ENCODE peak calls at places on chromosomes 5 and 9, in ten cellular contexts. W is uterus, M is sigmoid colon, D is endothelial cell of umbilical vein, I is tibial nerve, E is K562, L is IMR-90, S is Peyer's patch, P is breast epithelium, X is A549. U is an unnamed sample.

GRCh38 chr5:142222235-142222880 is 102.5 kb downstream of the SPRY4 start:
- DNase-seq in W (no peak), M (no peak), D (peak), I (no peak), E (no peak), L (no peak), S (no peak), P (no peak), X (no peak), U (no peak)

GRCh38 chr5:171840066-171840465 is 54.4 kb downstream of the SMIM23 start:
- DNase-seq in W (no peak), M (no peak), D (no peak), I (no peak), E (peak), L (no peak), S (no peak), P (no peak), X (peak), U (peak)

GRCh38 chr5:128213340-128213739 is 129.8 kb downstream of the SLC12A2 start:
- DNase-seq in W (peak), M (no peak), D (peak), I (no peak), E (peak), L (peak), S (no peak), P (peak), X (peak), U (peak)

GRCh38 chr9:72597181-72597517 is 75.7 kb downstream of the TMC1 start:
- DNase-seq in W (no peak), M (no peak), D (no peak), I (no peak), E (no peak), L (no peak), S (no peak), P (no peak), X (no peak), U (no peak)

GRCh38 chr9:133658442-133659431 is 22.6 kb downstream of the DBH start:
- DNase-seq in W (peak), M (no peak), D (no peak), I (peak), E (peak), L (peak), S (peak), P (no peak), X (peak), U (no peak)

GRCh38 chr5:67214713-67215591 is 18.4 kb upstream of the CD180 start:
- DNase-seq in W (no peak), M (peak), D (peak), I (no peak), E (no peak), L (no peak), S (no peak), P (peak), X (no peak), U (no peak)

GRCh38 chr9:16610538-16610937 is 259.9 kb downstream of the BNC2 start:
- DNase-seq in W (no peak), M (no peak), D (no peak), I (no peak), E (no peak), L (no peak), S (no peak), P (no peak), X (no peak), U (no peak)

GRCh38 chr5:90488791-90489190 is 14.1 kb downstream of the POLR3G start:
- DNase-seq in W (no peak), M (no peak), D (peak), I (no peak), E (no peak), L (peak), S (no peak), P (no peak), X (no peak), U (no peak)

GRCh38 chr5:36734422-36734821 is 128.0 kb downstream of the SLC1A3 start:
- DNase-seq in W (no peak), M (no peak), D (no peak), I (no peak), E (peak), L (peak), S (no peak), P (no peak), X (no peak), U (no peak)

GRCh38 chr9:93116049-93116961 is 17.7 kb downstream of the NINJ1 start:
- DNase-seq in W (peak), M (peak), D (no peak), I (no peak), E (peak), L (peak), S (peak), P (peak), X (no peak), U (peak)

GRCh38 chr5:168931638-168932345 is 352.6 kb upstream of the PANK3 start:
- DNase-seq in W (no peak), M (no peak), D (no peak), I (no peak), E (no peak), L (no peak), S (no peak), P (no peak), X (no peak), U (no peak)

GRCh38 chr5:32713396-32714381 is 2.6 kb downstream of the NPR3 start:
- DNase-seq in W (no peak), M (peak), D (no peak), I (no peak), E (no peak), L (peak), S (no peak), P (no peak), X (no peak), U (no peak)

GRCh38 chr9:99030610-99031009 is 74.3 kb upstream of the TGFBR1 start:
- DNase-seq in W (no peak), M (no peak), D (no peak), I (no peak), E (no peak), L (no peak), S (no peak), P (no peak), X (no peak), U (no peak)

GRCh38 chr5:133373121-133373870 is 239.0 kb downstream of the FSTL4 start:
- DNase-seq in W (no peak), M (no peak), D (no peak), I (no peak), E (no peak), L (peak), S (no peak), P (no peak), X (peak), U (peak)

GRCh38 chr5:140116716-140117115 is 2.8 kb downstream of the PURA start:
- DNase-seq in W (no peak), M (no peak), D (no peak), I (no peak), E (peak), L (no peak), S (no peak), P (no peak), X (peak), U (no peak)

GRCh38 chr9:83166369-83166768 is 103.4 kb upstream of the RASEF start:
- DNase-seq in W (no peak), M (no peak), D (no peak), I (no peak), E (no peak), L (no peak), S (no peak), P (peak), X (no peak), U (no peak)

GRCh38 chr9:137369911-137370630 is 52.9 kb downstream of the EXD3 start:
- DNase-seq in W (no peak), M (peak), D (no peak), I (no peak), E (no peak), L (no peak), S (peak), P (no peak), X (no peak), U (peak)

GRCh38 chr5:32583582-32584232 is 1.6 kb upstream of the SUB1 start:
- DNase-seq in W (no peak), M (no peak), D (no peak), I (no peak), E (no peak), L (no peak), S (no peak), P (no peak), X (no peak), U (no peak)

GRCh38 chr9:114161518-114161917 is 6.2 kb downstream of the COL27A1 start:
- DNase-seq in W (no peak), M (no peak), D (no peak), I (no peak), E (no peak), L (no peak), S (no peak), P (no peak), X (no peak), U (no peak)

GRCh38 chr9:114165407-114166102 is 10.2 kb downstream of the COL27A1 start:
- DNase-seq in W (no peak), M (no peak), D (no peak), I (no peak), E (no peak), L (no peak), S (no peak), P (no peak), X (no peak), U (no peak)

GRCh38 chr9:114166103-114166470 is 10.8 kb downstream of the COL27A1 start:
- DNase-seq in W (no peak), M (no peak), D (no peak), I (no peak), E (no peak), L (no peak), S (no peak), P (no peak), X (no peak), U (no peak)

GRCh38 chr9:114164191-114164794 is 9.0 kb downstream of the COL27A1 start:
- DNase-seq in W (no peak), M (no peak), D (no peak), I (no peak), E (no peak), L (no peak), S (peak), P (no peak), X (no peak), U (no peak)

DNA sequence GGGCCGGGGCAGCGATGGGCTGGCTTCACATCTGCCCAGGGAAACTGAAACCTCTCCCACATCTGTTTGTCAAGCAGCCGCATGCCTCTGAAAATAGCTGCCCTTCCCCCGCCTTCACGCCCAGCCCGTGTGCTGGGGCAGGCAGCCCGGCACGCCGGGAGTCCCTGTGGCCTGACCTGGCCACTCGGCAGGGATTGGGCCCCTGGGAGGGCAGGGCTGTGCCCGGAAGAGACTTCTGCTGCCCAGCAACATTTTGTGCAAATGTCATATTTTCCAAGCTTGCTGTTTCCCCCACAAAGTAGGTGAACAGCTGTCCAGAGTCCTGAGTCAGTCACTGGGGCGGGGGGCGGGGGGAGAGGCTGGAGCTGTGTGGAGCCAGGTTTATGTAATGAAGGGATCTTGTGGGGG is 8.2 kb downstream of the COL27A1 start:
- DNase-seq in W (no peak), M (no peak), D (peak), I (no peak), E (no peak), L (peak), S (no peak), P (no peak), X (peak), U (no peak)
- H3K4me3 ChIP-seq in W (peak), M (no peak), D (no peak), I (no peak), E (no peak), L (no peak), S (no peak), P (no peak), X (no peak), U (no peak)

GRCh38 chr5:180352116-180352975 is 790 bp downstream of the GFPT2 start:
- DNase-seq in W (peak), M (peak), D (no peak), I (peak), E (no peak), L (no peak), S (no peak), P (peak), X (peak), U (no peak)
- TF ChIP-seq CTCF in W (no peak), M (no peak), D (no peak), I (peak), E (no peak), L (no peak), S (no peak), P (no peak), X (no peak), U (no peak)

GRCh38 chr5:108997720-108998119 is 250.0 kb downstream of the FER start:
- DNase-seq in W (no peak), M (no peak), D (no peak), I (no peak), E (no peak), L (no peak), S (no peak), P (no peak), X (no peak), U (no peak)
- TF ChIP-seq POLR2A in W (no peak), M (no peak), D (no peak), I (no peak), E (no peak), L (no peak), S (no peak), P (no peak), X (no peak), U (no peak)

DNA sequence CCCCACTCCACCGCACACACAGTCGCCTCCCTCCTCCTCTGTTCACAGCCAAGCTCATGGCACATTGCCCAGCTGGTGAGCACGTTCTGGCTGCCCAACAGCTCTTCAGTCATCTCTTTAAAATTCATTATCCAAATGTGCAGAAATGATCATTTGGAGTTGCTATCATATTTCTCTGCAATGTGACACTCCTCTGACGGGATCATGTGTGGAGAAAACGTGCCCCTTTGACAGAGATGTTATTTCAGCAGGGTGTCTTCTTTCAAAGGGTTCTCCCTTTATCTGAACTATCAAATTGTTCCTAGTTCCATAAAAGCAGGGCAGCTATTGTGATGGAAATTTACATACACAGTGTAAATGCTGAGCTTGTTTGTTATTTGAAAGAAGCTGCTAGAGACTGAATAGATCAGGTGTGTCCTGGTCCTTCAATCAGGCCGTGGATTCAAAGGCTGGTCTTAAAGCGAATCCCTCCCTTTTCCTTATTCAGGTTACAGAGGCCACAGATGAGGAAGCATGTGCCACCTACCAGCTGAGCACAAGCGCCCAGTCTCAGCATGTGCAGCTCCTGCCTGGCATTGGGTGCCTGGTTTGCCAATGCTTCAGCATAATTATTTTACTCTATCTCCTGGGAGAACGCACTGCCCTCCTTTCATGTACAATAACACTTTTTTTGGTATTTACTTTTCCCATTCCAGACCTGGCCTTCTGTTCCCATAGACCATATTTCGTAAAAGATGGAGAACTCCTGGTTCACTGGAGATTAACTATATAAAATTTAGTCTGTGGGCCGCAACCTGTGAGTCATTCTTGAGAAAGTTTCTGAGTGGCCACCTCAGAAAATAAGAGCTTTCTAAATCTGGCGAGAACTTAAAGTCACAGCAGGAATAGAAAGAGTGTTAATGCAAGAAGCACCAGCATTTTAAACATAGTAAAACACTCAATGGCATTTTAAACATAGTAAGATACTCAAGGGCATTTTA is 433.7 kb downstream of the ENC1 start:
- DNase-seq in W (peak), M (peak), D (peak), I (peak), E (no peak), L (peak), S (no peak), P (no peak), X (no peak), U (peak)
- H3K4me3 ChIP-seq in W (no peak), M (no peak), D (no peak), I (no peak), E (no peak), L (no peak), S (no peak), P (no peak), X (no peak), U (no peak)

DNA sequence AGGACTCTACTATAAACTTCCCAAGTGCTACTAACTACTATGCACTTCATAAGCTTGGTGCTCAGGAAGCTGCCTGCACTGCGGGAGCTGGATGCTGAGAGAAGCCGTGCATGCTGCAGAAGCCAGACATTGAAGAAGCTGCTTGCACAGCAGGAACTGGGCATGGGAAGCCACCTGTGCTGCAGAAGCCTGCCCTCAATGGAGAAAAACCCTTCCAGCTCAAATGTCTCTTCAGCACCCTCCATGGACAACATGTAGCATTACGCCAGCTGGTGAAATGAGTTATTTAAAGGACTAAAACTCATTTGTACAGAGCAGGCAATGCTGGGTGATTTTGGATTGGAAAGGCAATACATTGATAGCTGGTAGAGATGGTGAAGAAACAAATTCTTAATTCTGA is 247.2 kb downstream of the KIF4B start:
- DNase-seq in W (no peak), M (no peak), D (no peak), I (no peak), E (peak), L (no peak), S (no peak), P (no peak), X (no peak), U (no peak)
- TF ChIP-seq CTCF in W (no peak), M (no peak), D (no peak), I (no peak), E (peak), L (no peak), S (no peak), P (no peak), X (no peak), U (no peak)

GRCh38 chr5:58042933-58043606 is 416.8 kb downstream of the PLK2 start:
- DNase-seq in W (no peak), M (no peak), D (peak), I (no peak), E (peak), L (peak), S (no peak), P (no peak), X (no peak), U (no peak)

GRCh38 chr5:58040851-58041250 is 419.0 kb downstream of the PLK2 start:
- DNase-seq in W (no peak), M (no peak), D (peak), I (no peak), E (no peak), L (no peak), S (no peak), P (no peak), X (no peak), U (no peak)

GRCh38 chr5:58044166-58044565 is 415.7 kb downstream of the PLK2 start:
- DNase-seq in W (no peak), M (no peak), D (no peak), I (no peak), E (no peak), L (no peak), S (no peak), P (no peak), X (no peak), U (no peak)

GRCh38 chr5:58041884-58042283 is 418.0 kb downstream of the PLK2 start:
- DNase-seq in W (no peak), M (no peak), D (peak), I (no peak), E (no peak), L (no peak), S (no peak), P (no peak), X (no peak), U (no peak)

DNA sequence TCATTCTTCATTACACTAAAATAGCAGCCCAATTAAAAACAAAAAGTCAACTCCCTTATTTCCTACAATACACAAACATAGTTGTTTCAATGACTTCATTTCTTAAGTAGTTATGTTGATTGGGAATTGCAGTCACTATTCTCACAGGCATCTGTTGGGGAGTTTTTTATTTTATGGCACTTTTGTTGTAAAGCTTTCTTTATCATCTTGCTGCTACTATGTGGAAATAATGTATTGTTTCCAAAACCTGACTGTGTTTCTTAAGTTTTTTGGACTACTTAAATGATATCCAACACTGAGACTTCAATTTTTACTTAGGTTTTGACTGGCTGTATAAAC is 416.3 kb downstream of the PLK2 start:
- DNase-seq in W (no peak), M (no peak), D (no peak), I (no peak), E (no peak), L (no peak), S (no peak), P (no peak), X (no peak), U (no peak)
- TF ChIP-seq POLR2A in W (no peak), M (no peak), D (no peak), I (no peak), E (no peak), L (no peak), S (no peak), P (no peak), X (no peak), U (no peak)

GRCh38 chr5:151580858-151581257 is 10.3 kb downstream of the FAT2 start:
- DNase-seq in W (no peak), M (no peak), D (no peak), I (no peak), E (no peak), L (no peak), S (no peak), P (peak), X (no peak), U (no peak)
- H3K4me3 ChIP-seq in W (no peak), M (no peak), D (no peak), I (no peak), E (no peak), L (no peak), S (no peak), P (no peak), X (no peak), U (no peak)

GRCh38 chr5:54944364-54944763 is 41.0 kb downstream of the ESM1 start:
- DNase-seq in W (no peak), M (no peak), D (peak), I (no peak), E (peak), L (peak), S (no peak), P (no peak), X (peak), U (no peak)
- TF ChIP-seq CTCF in W (peak), M (peak), D (peak), I (peak), E (peak), L (peak), S (peak), P (peak), X (peak), U (no peak)

GRCh38 chr5:151058891-151059611 is 21.8 kb downstream of the TNIP1 start:
- DNase-seq in W (no peak), M (no peak), D (no peak), I (no peak), E (no peak), L (no peak), S (no peak), P (no peak), X (no peak), U (no peak)
- TF ChIP-seq POLR2A in W (no peak), M (no peak), D (no peak), I (no peak), E (no peak), L (no peak), S (no peak), P (no peak), X (no peak), U (no peak)

GRCh38 chr5:103369125-103370120 is 110.9 kb downstream of the MACIR start:
- DNase-seq in W (no peak), M (no peak), D (no peak), I (no peak), E (no peak), L (no peak), S (no peak), P (no peak), X (no peak), U (no peak)
- H3K4me3 ChIP-seq in W (no peak), M (no peak), D (no peak), I (no peak), E (no peak), L (no peak), S (no peak), P (no peak), X (no peak), U (no peak)